ENCODE peak calls at places on chromosomes 13 and 19, in ten cellular contexts. G is endothelial cell; T is stimulated activated CD4-positive, alpha-beta T cell treated with anti-CD3 and anti-CD28 coated beads, Interleukin-1b, Interleukin-23, amount 100 ng/mL, for 24 hours; E is body of pancreas; C is dermis blood vessel endothelial cell; M is epithelial cell of esophagus; I is upper lobe of right lung; O is A549; H is heart right ventricle; K is esophagus squamous epithelium. F is an unnamed sample.

GRCh38 chr19:3573858-3574637 is 1.3 kb downstream of the HMG20B start:
- DNase-seq in G (peak), T (peak), E (peak), C (peak), M (peak), I (peak), O (peak), H (peak), K (peak), F (peak)

GRCh38 chr19:1112254-1113208 is 8.7 kb downstream of the GPX4 start:
- DNase-seq in G (peak), T (no peak), E (no peak), C (no peak), M (peak), I (peak), O (no peak), H (no peak), K (no peak), F (no peak)

GRCh38 chr19:55216461-55217198 is 7.3 kb upstream of the PTPRH start:
- DNase-seq in G (peak), T (peak), E (peak), C (peak), M (peak), I (peak), O (peak), H (peak), K (no peak), F (peak)

GRCh38 chr19:8577247-8577646 is at the start of gene MYO1F:
- DNase-seq in G (no peak), T (no peak), E (no peak), C (no peak), M (no peak), I (peak), O (no peak), H (peak), K (no peak), F (no peak)

GRCh38 chr13:30371649-30372265 is 50.5 kb upstream of the UBE2L5 start:
- DNase-seq in G (no peak), T (no peak), E (peak), C (peak), M (peak), I (no peak), O (no peak), H (no peak), K (peak), F (peak)

GRCh38 chr19:51194527-51195315 is 30.2 kb upstream of the CD33 start:
- DNase-seq in G (no peak), T (no peak), E (no peak), C (no peak), M (no peak), I (no peak), O (no peak), H (no peak), K (no peak), F (no peak)

GRCh38 chr19:47507924-47508553 is 6.8 kb downstream of the NAPA start:
- DNase-seq in G (no peak), T (no peak), E (no peak), C (no peak), M (no peak), I (no peak), O (no peak), H (no peak), K (no peak), F (no peak)

GRCh38 chr19:39065928-39066327 is 18.2 kb upstream of the ACP7 start:
- DNase-seq in G (no peak), T (no peak), E (no peak), C (no peak), M (no peak), I (no peak), O (no peak), H (no peak), K (no peak), F (no peak)

GRCh38 chr19:55443045-55443823 is at the start of gene SHISA7:
- DNase-seq in G (no peak), T (no peak), E (no peak), C (no peak), M (no peak), I (no peak), O (no peak), H (no peak), K (no peak), F (no peak)

GRCh38 chr19:45729774-45730388 is 815 bp downstream of the FBXO46 start:
- DNase-seq in G (no peak), T (no peak), E (no peak), C (peak), M (peak), I (no peak), O (no peak), H (no peak), K (no peak), F (no peak)

GRCh38 chr13:70849267-70849666 is 741.0 kb upstream of the KLHL1 start:
- DNase-seq in G (no peak), T (no peak), E (no peak), C (no peak), M (no peak), I (no peak), O (no peak), H (no peak), K (no peak), F (no peak)

GRCh38 chr13:109918179-109918651 is 131.8 kb upstream of the IRS2 start:
- DNase-seq in G (no peak), T (no peak), E (no peak), C (no peak), M (peak), I (no peak), O (no peak), H (no peak), K (no peak), F (no peak)

GRCh38 chr19:13887529-13887928 is 10.6 kb downstream of the NANOS3 start:
- DNase-seq in G (no peak), T (no peak), E (no peak), C (no peak), M (peak), I (no peak), O (no peak), H (no peak), K (no peak), F (peak)

GRCh38 chr13:114110091-114110829 is 22.2 kb downstream of the RASA3 start:
- DNase-seq in G (peak), T (peak), E (no peak), C (peak), M (no peak), I (peak), O (no peak), H (no peak), K (no peak), F (no peak)

GRCh38 chr13:35470671-35471465 is 5.6 kb downstream of the MAB21L1 start:
- DNase-seq in G (peak), T (no peak), E (no peak), C (no peak), M (peak), I (no peak), O (no peak), H (peak), K (no peak), F (peak)

GRCh38 chr19:47707135-47707925 is 5.9 kb upstream of the EHD2 start:
- DNase-seq in G (peak), T (peak), E (peak), C (peak), M (peak), I (peak), O (peak), H (peak), K (no peak), F (peak)

GRCh38 chr19:47107201-47107952 is 6.2 kb downstream of the ZC3H4 start:
- DNase-seq in G (no peak), T (no peak), E (peak), C (peak), M (peak), I (no peak), O (no peak), H (no peak), K (no peak), F (no peak)

GRCh38 chr19:17806945-17807344 is 12.0 kb downstream of the B3GNT3 start:
- DNase-seq in G (no peak), T (no peak), E (no peak), C (no peak), M (no peak), I (no peak), O (no peak), H (no peak), K (no peak), F (no peak)

GRCh38 chr13:60152114-60152513 is 11.6 kb downstream of the DIAPH3 start:
- DNase-seq in G (no peak), T (no peak), E (no peak), C (no peak), M (peak), I (no peak), O (no peak), H (no peak), K (no peak), F (no peak)

GRCh38 chr13:50366488-50367174 is 351.4 kb downstream of the KCNRG start:
- DNase-seq in G (no peak), T (no peak), E (no peak), C (peak), M (no peak), I (no peak), O (no peak), H (no peak), K (no peak), F (no peak)

GRCh38 chr19:48274173-48274572 is 4.3 kb downstream of the ZNF114 start:
- DNase-seq in G (no peak), T (no peak), E (no peak), C (no peak), M (no peak), I (no peak), O (no peak), H (no peak), K (no peak), F (no peak)

GRCh38 chr13:19782049-19782726 is 557 bp downstream of the PSPC1 start:
- DNase-seq in G (peak), T (peak), E (peak), C (peak), M (peak), I (peak), O (peak), H (peak), K (no peak), F (peak)

GRCh38 chr19:32223595-32224370 is 121.6 kb upstream of the ZNF507 start:
- DNase-seq in G (no peak), T (no peak), E (no peak), C (peak), M (no peak), I (no peak), O (no peak), H (no peak), K (no peak), F (no peak)

GRCh38 chr19:36054733-36055686 is at the start of gene WDR62:
- DNase-seq in G (peak), T (peak), E (peak), C (peak), M (peak), I (peak), O (peak), H (peak), K (peak), F (no peak)

GRCh38 chr19:47723573-47723923 is 10.3 kb downstream of the EHD2 start:
- DNase-seq in G (no peak), T (no peak), E (peak), C (no peak), M (peak), I (peak), O (no peak), H (no peak), K (no peak), F (peak)

GRCh38 chr19:33809960-33810359 is 13.3 kb downstream of the KCTD15 start:
- DNase-seq in G (no peak), T (no peak), E (no peak), C (peak), M (no peak), I (peak), O (no peak), H (no peak), K (no peak), F (peak)

GRCh38 chr13:39273953-39274352 is 235.7 kb downstream of the NHLRC3 start:
- DNase-seq in G (no peak), T (no peak), E (no peak), C (peak), M (peak), I (no peak), O (no peak), H (no peak), K (no peak), F (peak)

GRCh38 chr19:50377051-50377441 is 789 bp downstream of the NR1H2 start:
- DNase-seq in G (no peak), T (no peak), E (peak), C (peak), M (peak), I (peak), O (peak), H (no peak), K (no peak), F (peak)

GRCh38 chr19:14375582-14376291 is 5.5 kb upstream of the ADGRE5 start:
- DNase-seq in G (no peak), T (no peak), E (no peak), C (peak), M (no peak), I (no peak), O (no peak), H (peak), K (no peak), F (peak)

GRCh38 chr13:43838909-43839308 is 40.6 kb downstream of the CCDC122 start:
- DNase-seq in G (no peak), T (no peak), E (no peak), C (no peak), M (no peak), I (no peak), O (no peak), H (no peak), K (no peak), F (peak)